ENCODE peak calls at places on chromosome 2, in six cellular contexts. C is GM12892, N is GM12878, L is HepG2, R is K562, K is H1. S is an unnamed sample.

GRCh38 chr2:221197223-221197622 is 374.9 kb downstream of the EPHA4 start:
- DNase-seq in C (no peak), N (no peak), L (no peak), R (no peak), K (no peak), S (no peak)

GRCh38 chr2:55408946-55409868 is 10.4 kb downstream of the CCDC88A start:
- DNase-seq in C (no peak), N (no peak), L (no peak), R (no peak), K (no peak), S (no peak)

GRCh38 chr2:10453899-10454298 is 5.8 kb upstream of the ODC1 start:
- DNase-seq in C (no peak), N (no peak), L (no peak), R (no peak), K (no peak), S (no peak)

GRCh38 chr2:137467246-137467862 is 496.9 kb upstream of the HNMT start:
- DNase-seq in C (no peak), N (peak), L (peak), R (peak), K (peak), S (no peak)

GRCh38 chr2:158756976-158757375 is 38.1 kb upstream of the DAPL1 start:
- DNase-seq in C (no peak), N (no peak), L (no peak), R (no peak), K (no peak), S (no peak)

GRCh38 chr2:182970486-182970885 is 67.8 kb downstream of the NCKAP1 start:
- DNase-seq in C (no peak), N (no peak), L (no peak), R (no peak), K (no peak), S (no peak)

GRCh38 chr2:229489016-229489415 is 217.9 kb upstream of the PID1 start:
- DNase-seq in C (no peak), N (no peak), L (no peak), R (no peak), K (no peak), S (no peak)

GRCh38 chr2:108370080-108370479 is 7.7 kb upstream of the SULT1C4 start:
- DNase-seq in C (no peak), N (no peak), L (peak), R (no peak), K (no peak), S (no peak)

GRCh38 chr2:10494351-10495066 is 46.4 kb upstream of the ODC1 start:
- DNase-seq in C (no peak), N (no peak), L (no peak), R (no peak), K (peak), S (no peak)

GRCh38 chr2:113084249-113085000 is 16.7 kb downstream of the IL1F10 start:
- DNase-seq in C (no peak), N (no peak), L (no peak), R (no peak), K (no peak), S (no peak)

GRCh38 chr2:7930800-7931635 is 750.8 kb upstream of the ID2 start:
- DNase-seq in C (no peak), N (no peak), L (no peak), R (no peak), K (no peak), S (no peak)

GRCh38 chr2:52467189-52467588 is 1300.4 kb upstream of the CHAC2 start:
- DNase-seq in C (no peak), N (no peak), L (no peak), R (no peak), K (no peak), S (no peak)

GRCh38 chr2:108447947-108448677 is 894 bp upstream of the GCC2 start:
- DNase-seq in C (no peak), N (no peak), L (peak), R (no peak), K (no peak), S (no peak)

GRCh38 chr2:68709421-68709911 is 25.1 kb upstream of the ARHGAP25 start:
- DNase-seq in C (no peak), N (no peak), L (peak), R (peak), K (peak), S (no peak)

GRCh38 chr2:206800501-206801416 is 35.4 kb downstream of the FASTKD2 start:
- DNase-seq in C (peak), N (no peak), L (peak), R (peak), K (peak), S (no peak)

GRCh38 chr2:112634153-112634873 is 11.4 kb upstream of the SLC20A1 start:
- DNase-seq in C (no peak), N (no peak), L (no peak), R (no peak), K (no peak), S (no peak)

GRCh38 chr2:75324141-75324540 is 124.8 kb upstream of the TACR1 start:
- DNase-seq in C (no peak), N (no peak), L (no peak), R (no peak), K (no peak), S (no peak)

GRCh38 chr2:233801357-233802131 is 23.4 kb downstream of the MROH2A start:
- DNase-seq in C (no peak), N (no peak), L (no peak), R (peak), K (peak), S (no peak)

GRCh38 chr2:127879899-127880298 is 5.9 kb downstream of the AMMECR1L start:
- DNase-seq in C (no peak), N (no peak), L (no peak), R (no peak), K (no peak), S (no peak)

GRCh38 chr2:152348388-152348787 is 13.4 kb downstream of the FMNL2 start:
- DNase-seq in C (no peak), N (no peak), L (no peak), R (no peak), K (no peak), S (no peak)

GRCh38 chr2:181680055-181680936 is at the start of gene NEUROD1:
- DNase-seq in C (no peak), N (no peak), L (no peak), R (no peak), K (peak), S (no peak)

GRCh38 chr2:207304798-207305197 is 139.1 kb upstream of the KLF7 start:
- DNase-seq in C (no peak), N (no peak), L (no peak), R (no peak), K (no peak), S (no peak)

GRCh38 chr2:109529532-109530449 is 84.0 kb downstream of the SEPTIN10 start:
- DNase-seq in C (no peak), N (no peak), L (no peak), R (no peak), K (no peak), S (no peak)

GRCh38 chr2:25420820-25421237 is 79.1 kb upstream of the DNMT3A start:
- DNase-seq in C (no peak), N (peak), L (no peak), R (no peak), K (no peak), S (no peak)

DNA sequence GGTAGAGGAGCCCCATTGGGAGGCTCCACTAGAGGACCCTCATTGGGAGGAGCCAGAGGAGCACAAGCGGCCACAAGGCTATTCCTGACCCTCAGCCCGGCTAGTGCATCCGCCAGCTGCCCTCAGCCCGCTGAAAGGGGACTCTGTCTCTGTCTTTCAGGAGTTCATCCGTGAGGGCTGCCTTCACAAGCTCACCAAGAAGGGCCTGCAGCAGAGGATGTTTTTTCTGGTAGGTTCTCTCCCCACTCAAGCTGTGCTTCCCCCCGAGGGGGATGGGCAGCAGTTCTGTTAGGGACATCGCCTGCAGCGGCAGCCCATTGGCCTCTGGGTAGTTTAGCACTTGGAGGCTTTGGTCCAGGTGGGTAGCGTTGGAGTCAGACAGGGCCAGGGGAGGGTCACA is 25.1 kb downstream of the STK25 start:
- DNase-seq in C (no peak), N (no peak), L (no peak), R (no peak), K (no peak), S (no peak)
- TF ChIP-seq POLR2A in C (no peak), N (no peak), L (no peak), R (no peak), K (no peak), S (no peak)

GRCh38 chr2:218402911-218403411 is 3.3 kb downstream of the CTDSP1 start:
- DNase-seq in C (no peak), N (no peak), L (no peak), R (no peak), K (no peak), S (no peak)
- TF ChIP-seq TAF1 in C (no peak), N (no peak), L (no peak), R (no peak), K (no peak), S (no peak)

DNA sequence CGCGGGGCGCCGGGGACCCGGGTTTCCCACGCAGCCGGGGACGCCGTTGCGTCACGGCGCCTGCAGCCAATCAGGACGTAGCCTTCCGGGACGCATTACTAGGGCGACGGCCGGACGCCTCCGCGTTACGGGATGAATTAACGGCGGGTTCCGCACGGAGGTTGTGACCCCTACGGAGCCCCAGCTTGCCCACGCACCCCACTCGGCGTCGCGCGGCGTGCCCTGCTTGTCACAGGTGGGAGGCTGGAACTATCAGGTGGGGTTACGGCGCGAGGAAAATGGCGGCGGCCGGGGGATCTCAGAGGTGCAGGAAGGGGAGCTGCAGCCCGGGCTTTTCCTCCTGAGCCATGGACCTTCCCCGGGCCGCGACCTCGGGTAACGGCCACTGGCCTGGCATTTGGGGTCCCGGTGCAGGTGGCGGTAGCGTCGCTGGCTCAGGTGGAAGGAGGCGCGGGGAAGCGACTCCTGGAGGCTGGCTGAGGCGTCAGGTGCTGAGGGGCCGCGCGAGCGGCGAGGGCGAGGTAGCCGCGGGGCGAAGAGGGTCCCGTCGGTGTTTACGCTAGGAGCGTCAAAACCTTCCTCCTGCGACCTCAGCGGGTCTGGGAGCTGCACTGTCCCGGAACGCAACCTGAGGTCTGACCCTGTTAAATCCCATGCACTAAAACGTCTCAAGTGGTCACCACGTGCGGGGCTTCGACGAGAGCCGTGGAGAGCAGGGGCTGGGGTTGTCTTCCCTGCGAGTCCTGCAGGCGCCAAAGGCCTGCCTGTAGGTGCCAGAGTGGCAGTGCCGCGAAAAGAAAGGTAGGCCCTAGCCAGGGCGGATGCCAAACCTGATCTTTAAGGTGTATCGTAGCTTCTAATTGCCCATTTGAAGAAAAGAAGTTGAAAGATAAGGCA is at the start of gene LCLAT1:
- DNase-seq in C (peak), N (peak), L (peak), R (peak), K (peak), S (peak)
- TF ChIP-seq POLR2A in C (peak), N (peak), L (peak), R (peak), K (peak), S (peak)

GRCh38 chr2:237904806-237905599 is 45.6 kb downstream of the RAMP1 start:
- DNase-seq in C (no peak), N (peak), L (no peak), R (peak), K (no peak), S (no peak)
- TF ChIP-seq TAF1 in C (no peak), N (no peak), L (no peak), R (no peak), K (no peak), S (no peak)